ENCODE peak calls at places on chromosomes 11 and 22, in nine cellular contexts. A is H9; F is NCI-H774; J is astrocyte of the spinal cord; K is activated effector memory CD4-positive, alpha-beta T cell treated with Interleukin-2 at 50 U/mL for 16 hours; S is adrenal gland; D is colonic mucosa; G is adipocyte; Q is fibroblast of lung. H is an unnamed sample.

GRCh38 chr11:125261471-125262087 is 97.0 kb downstream of the PKNOX2 start:
- DNase-seq in A (no peak), F (no peak), J (no peak), K (no peak), S (no peak), D (no peak), G (no peak), Q (no peak), H (peak; percentile 52)

GRCh38 chr11:65981972-65982823 is 19.8 kb downstream of the EIF1AD start:
- DNase-seq in A (no peak), F (no peak), J (no peak), K (no peak), S (no peak), D (no peak), G (no peak), Q (no peak), H (no peak)

GRCh38 chr22:45480717-45481116 is 22.0 kb upstream of the FBLN1 start:
- DNase-seq in A (no peak), F (no peak), J (no peak), K (no peak), S (no peak), D (no peak), G (no peak), Q (no peak), H (no peak)

GRCh38 chr11:61152816-61153592 is 8.2 kb downstream of the VPS37C start:
- DNase-seq in A (no peak), F (no peak), J (peak; percentile 66), K (no peak), S (no peak), D (no peak), G (peak; percentile 75), Q (peak; percentile 86), H (peak; percentile 85)

GRCh38 chr11:118215262-118215661 is 9.5 kb downstream of the JAML start:
- DNase-seq in A (no peak), F (no peak), J (no peak), K (no peak), S (no peak), D (no peak), G (no peak), Q (no peak), H (no peak)

GRCh38 chr11:84947970-84948600 is 679.1 kb downstream of the DLG2 start:
- DNase-seq in A (no peak), F (no peak), J (peak; percentile 0), K (no peak), S (no peak), D (no peak), G (peak; percentile 73), Q (peak; percentile 63), H (no peak)

GRCh38 chr22:17777005-17777716 is 2.9 kb upstream of the BID start:
- DNase-seq in A (no peak), F (no peak), J (no peak), K (peak; percentile 66), S (no peak), D (no peak), G (no peak), Q (no peak), H (no peak)

GRCh38 chr11:1928038-1928890 is 8.8 kb downstream of the TNNT3 start:
- DNase-seq in A (no peak), F (no peak), J (no peak), K (no peak), S (no peak), D (no peak), G (no peak), Q (no peak), H (peak; percentile 10)

GRCh38 chr22:35312198-35313059 is 12.7 kb downstream of the TOM1 start:
- DNase-seq in A (no peak), F (peak; percentile 6), J (peak; percentile 56), K (no peak), S (peak; percentile 33), D (peak; percentile 79), G (peak; percentile 15), Q (peak; percentile 81), H (peak; percentile 86)